ENCODE peak calls at places on chromosomes 11 and 22, in eight cellular contexts. R is cardiac fibroblast, F is OCI-LY7, G is fibroblast of villous mesenchyme, N is astrocyte of the spinal cord, M is mesothelial cell of epicardium, Z is esophagus squamous epithelium, A is hepatocyte. D is an unnamed sample.

GRCh38 chr11:123272565-123272964 is 77.5 kb upstream of the CLMP start:
- DNase-seq in R (no peak), F (no peak), G (no peak), N (no peak), M (no peak), Z (no peak), A (no peak), D (no peak)

GRCh38 chr11:34846467-34846866 is 69.7 kb downstream of the APIP start:
- DNase-seq in R (no peak), F (no peak), G (no peak), N (no peak), M (no peak), Z (no peak), A (no peak), D (no peak)

GRCh38 chr22:38418589-38418988 is 36.4 kb downstream of the KCNJ4 start:
- DNase-seq in R (no peak), F (no peak), G (no peak), N (no peak), M (no peak), Z (no peak), A (peak; percentile 2), D (no peak)

GRCh38 chr11:128688896-128689546 is 4.9 kb upstream of the FLI1 start:
- DNase-seq in R (no peak), F (no peak), G (no peak), N (no peak), M (no peak), Z (no peak), A (no peak), D (no peak)

GRCh38 chr11:122721964-122722266 is 66.4 kb downstream of the UBASH3B start:
- DNase-seq in R (peak; percentile 76), F (no peak), G (peak; percentile 95), N (peak; percentile 94), M (no peak), Z (no peak), A (no peak), D (no peak)

GRCh38 chr22:29691636-29692326 is 28.0 kb upstream of the CABP7 start:
- DNase-seq in R (no peak), F (no peak), G (no peak), N (no peak), M (no peak), Z (no peak), A (no peak), D (no peak)

GRCh38 chr11:18721576-18722292 is 4.3 kb downstream of the IGSF22 start:
- DNase-seq in R (peak; percentile 46), F (peak; percentile 48), G (peak; percentile 30), N (peak; percentile 31), M (peak; percentile 57), Z (no peak), A (peak; percentile 61), D (peak; percentile 35)

GRCh38 chr11:69048056-69048717 is 545 bp upstream of the TPCN2 start:
- DNase-seq in R (no peak), F (no peak), G (peak; percentile 19), N (peak; percentile 9), M (no peak), Z (no peak), A (no peak), D (no peak)

GRCh38 chr22:30392661-30393321 is 4.0 kb upstream of the SEC14L2 start:
- DNase-seq in R (no peak), F (peak; percentile 62), G (no peak), N (no peak), M (no peak), Z (no peak), A (no peak), D (no peak)

GRCh38 chr11:12359761-12360160 is 17.6 kb upstream of the PARVA start:
- DNase-seq in R (no peak), F (no peak), G (no peak), N (peak; percentile 34), M (no peak), Z (no peak), A (no peak), D (no peak)

GRCh38 chr11:83823461-83824025 is 537.4 kb upstream of the CCDC90B start:
- DNase-seq in R (no peak), F (no peak), G (no peak), N (peak; percentile 21), M (no peak), Z (no peak), A (no peak), D (no peak)

GRCh38 chr11:75306529-75306928 is 44.9 kb downstream of the ARRB1 start:
- DNase-seq in R (no peak), F (no peak), G (no peak), N (no peak), M (no peak), Z (no peak), A (no peak), D (no peak)

DNA sequence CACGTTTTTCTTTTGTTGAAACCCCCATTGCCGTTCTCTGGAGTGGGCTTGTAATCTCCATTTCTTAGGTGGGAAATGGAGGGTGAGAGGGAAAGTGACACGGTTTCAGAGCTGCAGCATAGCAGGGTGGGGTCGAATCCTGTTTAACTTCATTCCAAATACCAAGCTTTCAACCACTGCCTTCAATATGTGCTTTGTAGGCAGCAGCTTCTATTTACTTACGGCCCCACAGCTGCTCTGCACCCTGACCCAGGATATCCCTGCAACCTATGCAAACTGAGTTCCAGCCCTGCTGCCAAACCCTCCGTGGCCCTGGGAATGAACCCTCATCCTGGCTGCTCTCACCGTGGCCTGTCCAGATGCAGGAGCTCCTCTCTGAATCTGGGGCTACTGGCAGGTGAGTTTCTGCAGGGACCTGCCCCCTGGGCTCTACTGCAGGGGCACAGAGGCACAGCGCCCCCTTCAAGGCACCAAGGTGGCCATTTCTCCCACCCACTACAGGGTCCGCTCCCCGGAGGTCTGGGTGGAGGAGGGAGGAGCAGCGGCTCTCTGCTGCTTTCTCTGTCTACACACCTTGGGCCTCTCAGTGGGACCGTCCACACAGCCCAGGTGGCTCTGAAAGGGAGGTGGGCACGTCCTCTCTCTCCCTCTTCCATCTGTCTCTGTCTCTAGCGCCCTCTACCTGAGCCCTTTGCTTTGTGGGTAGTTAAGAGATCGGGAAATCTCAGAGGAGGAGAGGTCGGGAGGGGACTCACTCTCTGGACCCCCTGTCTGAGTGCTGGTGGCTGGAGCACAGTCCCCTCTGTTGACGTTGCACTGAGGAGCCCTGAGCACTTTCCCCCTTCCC is 279.1 kb downstream of the BRD1 start:
- DNase-seq in R (no peak), F (no peak), G (no peak), N (no peak), M (no peak), Z (no peak), A (peak; percentile 42), D (no peak)
- TF ChIP-seq CTCF in R (no peak), F (peak; percentile 29), G (no peak), N (no peak), M (no peak), Z (no peak), A (peak; percentile 6), D (no peak)

GRCh38 chr11:17498475-17498874 is 21.8 kb upstream of the ABCC8 start:
- DNase-seq in R (no peak), F (no peak), G (no peak), N (no peak), M (no peak), Z (no peak), A (no peak), D (no peak)
- TF ChIP-seq CTCF in R (peak; percentile 26), F (no peak), G (peak; percentile 20), N (peak; percentile 28), M (peak; percentile 32), Z (no peak), A (no peak), D (no peak)

DNA sequence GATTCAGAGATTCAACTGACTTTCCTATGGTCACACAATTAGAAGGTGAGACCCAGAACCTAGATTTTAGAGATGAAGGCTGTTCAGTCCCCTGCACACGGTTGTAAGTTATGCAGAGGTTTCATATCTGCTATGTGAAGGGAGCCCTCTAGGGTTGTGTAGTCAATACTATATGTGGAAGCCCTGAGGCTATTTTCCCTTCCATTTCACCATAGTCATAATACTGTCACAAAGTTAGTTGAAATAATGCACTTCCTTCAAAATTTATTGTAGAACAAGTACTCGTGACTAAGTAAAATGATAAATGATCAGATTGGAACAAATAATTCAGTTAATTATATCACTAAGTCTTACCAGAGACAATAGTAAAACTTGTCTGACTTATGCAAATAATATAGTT is 48.8 kb downstream of the ENDOD1 start:
- DNase-seq in R (no peak), F (peak; percentile 64), G (peak; percentile 63), N (no peak), M (no peak), Z (no peak), A (peak; percentile 35), D (no peak)
- TF ChIP-seq CTCF in R (peak; percentile 27), F (peak; percentile 81), G (peak; percentile 28), N (peak; percentile 27), M (no peak), Z (no peak), A (peak; percentile 42), D (no peak)

GRCh38 chr11:134976540-134976939 is 564.5 kb upstream of the B3GAT1 start:
- DNase-seq in R (no peak), F (no peak), G (no peak), N (no peak), M (no peak), Z (no peak), A (peak; percentile 19), D (no peak)

GRCh38 chr11:134975866-134976265 is 563.8 kb upstream of the B3GAT1 start:
- DNase-seq in R (no peak), F (no peak), G (no peak), N (no peak), M (no peak), Z (no peak), A (no peak), D (no peak)

GRCh38 chr11:134981824-134982223 is 569.8 kb upstream of the B3GAT1 start:
- DNase-seq in R (no peak), F (no peak), G (no peak), N (no peak), M (no peak), Z (no peak), A (no peak), D (no peak)

GRCh38 chr11:134980819-134981710 is 569.0 kb upstream of the B3GAT1 start:
- DNase-seq in R (no peak), F (no peak), G (no peak), N (no peak), M (no peak), Z (no peak), A (no peak), D (no peak)

DNA sequence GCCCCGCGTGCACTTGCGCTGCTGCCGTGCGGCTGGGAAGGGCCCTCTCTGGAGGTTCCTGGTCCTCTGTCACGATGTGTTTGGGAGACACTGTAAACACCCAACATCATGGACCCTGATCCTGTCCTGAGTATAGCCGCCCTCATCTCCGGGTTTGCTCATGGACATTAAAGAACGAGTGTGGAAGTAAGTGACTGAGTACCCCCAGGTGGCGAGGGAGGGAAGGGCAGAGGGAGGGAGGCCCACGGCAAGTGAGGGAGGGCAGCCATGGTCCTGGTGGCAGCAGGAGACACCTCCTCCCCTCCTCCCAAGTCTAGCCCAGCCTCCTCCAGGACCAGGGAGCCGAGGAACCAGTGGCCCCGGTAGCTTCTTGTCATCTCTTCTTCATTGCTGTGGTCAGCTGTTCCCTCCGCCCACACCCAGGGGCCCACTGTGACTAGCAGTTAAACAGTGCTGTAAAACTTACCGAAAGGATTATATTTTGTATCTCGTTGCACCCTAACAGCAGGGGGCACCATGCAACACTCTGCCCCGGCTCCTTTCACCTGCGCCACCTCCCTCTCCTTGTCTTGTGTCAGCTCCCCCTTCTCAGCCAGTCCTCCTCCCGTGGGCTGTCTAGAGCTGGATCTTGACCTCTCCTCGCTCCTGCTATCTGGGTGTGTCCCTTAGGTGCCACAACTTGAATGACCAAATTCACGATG is 566.5 kb upstream of the B3GAT1 start:
- DNase-seq in R (no peak), F (no peak), G (no peak), N (no peak), M (no peak), Z (no peak), A (no peak), D (no peak)
- TF ChIP-seq CTCF in R (no peak), F (no peak), G (no peak), N (peak; percentile 4), M (no peak), Z (no peak), A (no peak), D (no peak)